ENCODE peak calls at places on chromosomes 3 and 15, in five cellular contexts. U, P, E, O and N are unnamed samples. For H3K9me3, the result is how much of the 10 kb centered on the place peaks cover.

GRCh38 chr3:193499801-193500485 is 54.8 kb downstream of the ATP13A4 start:
- DNase-seq in U (no peak), P (no peak), E (no peak), O (no peak), N (no peak)

GRCh38 chr3:68614087-68614486 is 318.3 kb downstream of the TAFA4 start:
- DNase-seq in U (no peak), P (no peak), E (no peak), O (no peak), N (no peak)

GRCh38 chr15:74809951-74810350 is 2.7 kb upstream of the LMAN1L start:
- DNase-seq in U (no peak), P (no peak), E (no peak), O (no peak), N (no peak)

GRCh38 chr3:158731938-158732855 is at the start of gene RARRES1:
- DNase-seq in U (peak), P (peak), E (no peak), O (peak), N (no peak)

GRCh38 chr3:169495569-169495968 is 167.9 kb downstream of the MECOM start:
- DNase-seq in U (no peak), P (no peak), E (no peak), O (no peak), N (no peak)

GRCh38 chr3:134381836-134382442 is 7.7 kb upstream of the AMOTL2 start:
- DNase-seq in U (peak), P (no peak), E (no peak), O (no peak), N (no peak)

GRCh38 chr15:97692317-97693015 is 268.0 kb upstream of the ARRDC4 start:
- DNase-seq in U (no peak), P (peak), E (no peak), O (no peak), N (no peak)

GRCh38 chr15:35445891-35446290 is 100.1 kb downstream of the DPH6 start:
- DNase-seq in U (no peak), P (no peak), E (no peak), O (no peak), N (no peak)

GRCh38 chr3:65004316-65004715 is 316.5 kb upstream of the ADAMTS9 start:
- DNase-seq in U (no peak), P (no peak), E (no peak), O (no peak), N (no peak)

GRCh38 chr3:54999159-54999558 is 71.3 kb upstream of the LRTM1 start:
- DNase-seq in U (peak), P (peak), E (peak), O (no peak), N (no peak)

GRCh38 chr3:120552184-120553020 is 43.7 kb upstream of the NDUFB4 start:
- DNase-seq in U (no peak), P (no peak), E (no peak), O (no peak), N (no peak)

GRCh38 chr3:82342521-82342920 is 581.1 kb upstream of the GBE1 start:
- DNase-seq in U (no peak), P (no peak), E (no peak), O (no peak), N (no peak)

GRCh38 chr3:134446800-134447199 is 39.0 kb downstream of the ANAPC13 start:
- DNase-seq in U (no peak), P (no peak), E (no peak), O (no peak), N (no peak)

GRCh38 chr15:66685638-66686150 is 16.3 kb upstream of the SMAD6 start:
- DNase-seq in U (no peak), P (no peak), E (no peak), O (no peak), N (no peak)

GRCh38 chr3:171790898-171791694 is 19.2 kb downstream of the PLD1 start:
- DNase-seq in U (no peak), P (no peak), E (no peak), O (no peak), N (no peak)

GRCh38 chr3:110944782-110945181 is 126.8 kb upstream of the NECTIN3 start:
- DNase-seq in U (no peak), P (no peak), E (no peak), O (no peak), N (no peak)

DNA sequence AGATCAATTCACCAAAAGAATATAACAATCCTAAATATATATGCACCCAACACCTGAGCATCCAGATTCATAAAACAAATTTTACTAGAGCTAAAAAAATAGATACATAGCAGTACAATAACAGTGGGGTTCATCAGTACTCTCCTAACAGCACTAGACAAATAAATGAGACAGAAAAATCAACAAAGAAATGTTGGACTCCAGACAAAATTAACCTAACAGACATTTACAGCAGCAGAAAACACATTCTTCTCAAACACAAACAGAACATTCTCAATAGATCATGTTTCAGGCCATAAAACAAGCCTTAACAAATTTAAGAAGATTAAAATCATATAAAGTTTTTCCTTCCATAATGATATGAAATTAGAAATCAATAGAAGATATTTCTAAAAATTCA is 124.8 kb upstream of the NECTIN3 start:
- DNase-seq in U (no peak), P (no peak), E (no peak), O (no peak), N (no peak)
- H3K9me3 ChIP-seq in U (under half), P (under half), E (under half), O (under half), N (under half)

DNA sequence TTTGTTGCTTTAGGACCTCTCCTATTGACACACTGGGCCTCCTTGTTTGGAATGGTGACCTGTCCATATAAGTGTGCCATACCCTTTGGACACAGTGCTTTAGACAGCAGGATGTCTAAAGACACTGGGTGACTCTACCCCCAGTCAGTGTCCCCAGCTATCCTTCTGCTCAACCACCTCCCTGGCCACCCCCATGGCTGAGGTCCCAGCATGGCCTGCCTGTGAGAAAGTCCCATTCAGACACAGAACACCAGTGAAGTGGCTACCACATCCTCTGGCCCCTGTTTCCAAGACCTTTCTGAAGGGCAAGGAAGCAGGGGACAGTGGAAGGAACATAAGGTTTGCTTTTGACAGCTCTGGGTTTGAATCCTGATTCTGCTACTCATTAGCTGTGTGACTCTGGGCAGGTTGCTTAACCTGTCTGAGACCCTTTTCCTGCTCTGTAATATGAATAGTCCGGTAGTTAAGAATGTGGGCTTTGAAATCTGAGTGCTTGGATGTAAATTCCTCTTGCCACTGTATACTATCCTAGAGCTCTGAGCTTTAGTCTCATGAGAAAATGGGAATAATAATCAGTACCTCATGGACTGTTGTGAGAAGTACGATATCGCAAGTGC is 6.3 kb upstream of the AP3S2 start:
- DNase-seq in U (no peak), P (no peak), E (no peak), O (no peak), N (no peak)
- H3K9me3 ChIP-seq in U (under half), P (under half), E (under half), O (under half), N (under half)

GRCh38 chr15:69689133-69689532 is 236.5 kb downstream of the RPLP1 start:
- DNase-seq in U (no peak), P (no peak), E (no peak), O (no peak), N (no peak)

GRCh38 chr15:69686626-69687025 is 234.0 kb downstream of the RPLP1 start:
- DNase-seq in U (no peak), P (no peak), E (no peak), O (no peak), N (no peak)

GRCh38 chr15:69685524-69686452 is 233.2 kb downstream of the RPLP1 start:
- DNase-seq in U (no peak), P (no peak), E (no peak), O (no peak), N (no peak)
- H3K9me3 ChIP-seq in U (under half), P (under half), E (under half), O (under half), N (under half)

GRCh38 chr15:62211348-62211747 is 46.3 kb upstream of the C2CD4B start:
- DNase-seq in U (no peak), P (no peak), E (no peak), O (no peak), N (no peak)
- H3K9me3 ChIP-seq in U (under half), P (under half), E (under half), O (under half), N (under half)